ENCODE peak calls at places on chromosomes 7 and 10, in four cellular contexts. U, F, G and R are unnamed samples.

GRCh38 chr10:683448-684071 is 5.9 kb downstream of the DIP2C start:
- DNase-seq in G (no peak), U (no peak), F (no peak), R (no peak)

GRCh38 chr10:120402358-120402757 is 54.7 kb upstream of the PLPP4 start:
- DNase-seq in F (no peak), G (no peak), U (no peak), R (no peak)

GRCh38 chr7:27148031-27148775 is 629 bp upstream of the HOXA6 start:
- DNase-seq in F (no peak), G (no peak), U (no peak), R (no peak)

GRCh38 chr7:44959433-44959951 is 19.3 kb downstream of the MYO1G start:
- DNase-seq in G (no peak), F (no peak), U (no peak), R (peak; percentile 82)

GRCh38 chr7:148722340-148723165 is 23.9 kb downstream of the CUL1 start:
- DNase-seq in F (no peak), U (no peak), G (no peak), R (no peak)

GRCh38 chr10:126094537-126094936 is 198.2 kb downstream of the FANK1 start:
- DNase-seq in U (no peak), F (no peak), G (no peak), R (no peak)

GRCh38 chr7:2247141-2247985 is 5.3 kb downstream of the NUDT1 start:
- DNase-seq in F (no peak), G (peak; percentile 75), U (no peak), R (no peak)

GRCh38 chr7:102890292-102890970 is 22.4 kb upstream of the LRRC17 start:
- DNase-seq in G (no peak), F (no peak), U (no peak), R (no peak)

GRCh38 chr7:121102619-121103018 is 114.1 kb downstream of the CPED1 start:
- DNase-seq in U (peak; percentile 25), F (no peak), G (peak; percentile 36), R (peak; percentile 53)

GRCh38 chr10:53786236-53786635 is 1013.7 kb upstream of the MBL2 start:
- DNase-seq in G (peak; percentile 63), U (no peak), F (no peak), R (no peak)

GRCh38 chr7:92720604-92721350 is 115.6 kb downstream of the CDK6 start:
- DNase-seq in U (no peak), F (no peak), G (no peak), R (no peak)

GRCh38 chr10:52653510-52653909 is 119.1 kb downstream of the MBL2 start:
- DNase-seq in F (no peak), U (no peak), G (no peak), R (no peak)

GRCh38 chr10:855671-856070 is 75.8 kb downstream of the LARP4B start:
- DNase-seq in F (no peak), U (no peak), G (no peak), R (no peak)

GRCh38 chr7:40403664-40404476 is 269.1 kb downstream of the SUGCT start:
- DNase-seq in F (no peak), G (no peak), U (no peak), R (no peak)

GRCh38 chr10:129841071-129841470 is 123.0 kb downstream of the EBF3 start:
- DNase-seq in U (no peak), G (no peak), F (no peak), R (no peak)

GRCh38 chr7:117993377-117994003 is 120.2 kb upstream of the CTTNBP2 start:
- DNase-seq in G (peak; percentile 89), F (peak; percentile 45), U (peak; percentile 36), R (peak; percentile 50)

GRCh38 chr7:39530996-39531395 is 35.2 kb upstream of the YAE1 start:
- DNase-seq in G (no peak), F (no peak), U (no peak), R (no peak)

GRCh38 chr10:22435650-22436049 is 90.4 kb downstream of the SPAG6 start:
- DNase-seq in G (no peak), U (no peak), F (no peak), R (no peak)

GRCh38 chr7:129728875-129729467 is 117.5 kb downstream of the NRF1 start:
- DNase-seq in U (no peak), F (no peak), G (no peak), R (no peak)

GRCh38 chr7:98681951-98682350 is 64.9 kb downstream of the NPTX2 start:
- DNase-seq in G (no peak), U (no peak), F (no peak), R (no peak)

GRCh38 chr10:62794306-62794705 is 10.2 kb upstream of the ADO start:
- DNase-seq in U (no peak), G (no peak), F (no peak), R (no peak)

GRCh38 chr7:4706384-4707032 is 24.4 kb downstream of the FOXK1 start:
- DNase-seq in F (no peak), G (peak; percentile 58), U (no peak), R (no peak)

GRCh38 chr7:100568176-100568935 is 5.3 kb downstream of the SAP25 start:
- DNase-seq in U (no peak), F (no peak), G (peak; percentile 25), R (no peak)

GRCh38 chr7:126605056-126605455 is 647.7 kb downstream of the GRM8 start:
- DNase-seq in G (no peak), F (no peak), U (no peak), R (no peak)

GRCh38 chr7:134493091-134493490 is 34.2 kb upstream of the AKR1B1 start:
- DNase-seq in U (no peak), F (no peak), G (no peak), R (no peak)

GRCh38 chr7:87702326-87702725 is 74.1 kb downstream of the RUNDC3B start:
- DNase-seq in G (no peak), F (no peak), U (no peak), R (peak; percentile 83)

GRCh38 chr10:124053971-124054370 is 39.4 kb downstream of the CHST15 start:
- DNase-seq in G (no peak), F (no peak), U (no peak), R (no peak)

GRCh38 chr10:107913317-107914294 is 749.1 kb upstream of the SORCS1 start:
- DNase-seq in U (no peak), G (peak; percentile 43), F (peak; percentile 36), R (no peak)

GRCh38 chr10:62759599-62760175 is 44.8 kb upstream of the ADO start:
- DNase-seq in G (peak; percentile 31), U (no peak), F (no peak), R (peak; percentile 35)

GRCh38 chr10:73253226-73253557 is 748 bp upstream of the MRPS16 start:
- DNase-seq in G (no peak), F (no peak), U (no peak), R (peak; percentile 28)

GRCh38 chr10:62259998-62260397 is 8.6 kb downstream of the RTKN2 start:
- DNase-seq in F (no peak), G (no peak), U (no peak), R (no peak)

GRCh38 chr10:102675887-102676616 is 31.8 kb downstream of the TRIM8 start:
- DNase-seq in F (peak; percentile 40), G (no peak), U (no peak), R (peak; percentile 32)

DNA sequence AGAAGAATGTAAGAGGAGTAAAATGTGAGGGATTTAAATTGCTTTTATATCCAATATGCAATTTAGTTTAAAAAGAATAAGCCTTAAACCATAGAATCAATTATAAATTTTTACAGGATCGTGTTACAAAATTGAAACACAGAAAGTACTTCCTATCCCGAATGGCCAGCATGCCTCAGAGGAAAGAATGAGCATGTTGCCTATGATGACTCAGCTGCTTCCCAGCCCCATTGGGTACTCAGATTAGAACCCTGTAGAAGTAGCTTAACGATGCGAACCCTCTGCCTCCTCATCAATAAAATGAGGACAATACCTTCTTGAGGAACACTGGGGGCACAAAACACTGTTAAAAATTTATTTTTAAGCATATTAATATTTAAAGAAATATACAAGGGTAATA is 113.4 kb upstream of the CDK1 start:
- DNase-seq in F (no peak), G (no peak), U (no peak), R (no peak)
- H2BK12ac ChIP-seq in F (no peak overlapping the region), G (no peak overlapping the region), U (no peak overlapping the region), R (no peak overlapping the region)

GRCh38 chr10:131998845-131999681 is 17.3 kb upstream of the BNIP3 start:
- DNase-seq in U (no peak), F (no peak), G (no peak), R (no peak)

GRCh38 chr10:132002004-132002403 is 20.3 kb upstream of the BNIP3 start:
- DNase-seq in G (no peak), U (no peak), F (no peak), R (no peak)

GRCh38 chr10:132003286-132003924 is 21.7 kb upstream of the BNIP3 start:
- DNase-seq in F (no peak), U (no peak), G (no peak), R (no peak)

GRCh38 chr10:132004052-132004451 is 22.3 kb upstream of the BNIP3 start:
- DNase-seq in F (no peak), U (no peak), G (no peak), R (no peak)

GRCh38 chr10:132001238-132001977 is 19.7 kb upstream of the BNIP3 start:
- DNase-seq in U (no peak), F (no peak), G (peak; percentile 89), R (no peak)
- H3K4me2 ChIP-seq in U (no peak overlapping the region), F (no peak overlapping the region), G (no peak overlapping the region), R (no peak overlapping the region)

GRCh38 chr10:27437775-27438174 is 66.3 kb upstream of the RAB18 start:
- DNase-seq in U (no peak), G (no peak), F (no peak), R (no peak)

GRCh38 chr10:27440478-27440877 is 63.6 kb upstream of the RAB18 start:
- DNase-seq in U (no peak), F (no peak), G (no peak), R (peak; percentile 76)

GRCh38 chr10:27439101-27439500 is 65.0 kb upstream of the RAB18 start:
- DNase-seq in F (no peak), G (no peak), U (no peak), R (no peak)

GRCh38 chr10:27445070-27445469 is 59.0 kb upstream of the RAB18 start:
- DNase-seq in F (no peak), G (no peak), U (no peak), R (no peak)

GRCh38 chr10:27440021-27440420 is 64.1 kb upstream of the RAB18 start:
- DNase-seq in G (no peak), U (no peak), F (no peak), R (peak; percentile 44)
- H2BK12ac ChIP-seq in G (no peak overlapping the region), U (no peak overlapping the region), F (no peak overlapping the region), R (no peak overlapping the region)

GRCh38 chr10:89201345-89202032 is 5.6 kb downstream of the CH25H start:
- DNase-seq in F (no peak), G (no peak), U (no peak), R (no peak)
- H3K4me2 ChIP-seq in F (no peak overlapping the region), G (no peak overlapping the region), U (no peak overlapping the region), R (no peak overlapping the region)

DNA sequence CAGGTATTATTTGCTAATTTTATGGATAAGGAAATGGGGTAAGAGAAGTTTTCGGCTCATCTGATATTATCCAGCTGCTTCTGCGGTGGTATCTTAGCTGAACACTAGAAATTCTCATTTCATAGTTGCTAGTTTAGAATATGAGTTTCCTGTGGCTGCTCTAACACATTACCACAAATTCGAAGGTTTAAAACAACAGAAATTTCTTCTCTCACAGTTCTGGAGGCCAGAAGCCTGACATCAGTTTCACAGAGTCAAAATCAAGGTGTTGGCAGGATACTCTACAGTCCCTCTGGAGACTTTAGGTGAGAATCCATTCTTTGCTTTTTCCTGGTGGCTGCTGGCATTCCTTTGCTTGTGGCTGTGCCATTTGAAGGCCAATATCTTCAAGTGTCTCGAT is 205.9 kb downstream of the PTEN start:
- DNase-seq in F (no peak), U (no peak), G (no peak), R (no peak)
- H2BK12ac ChIP-seq in F (no peak overlapping the region), U (no peak overlapping the region), G (no peak overlapping the region), R (no peak overlapping the region)

GRCh38 chr7:65001291-65001814 is 5.1 kb downstream of the ERV3-1 start:
- DNase-seq in U (no peak), G (no peak), F (no peak), R (no peak)
- H3K4me2 ChIP-seq in U (no peak overlapping the region), G (no peak overlapping the region), F (no peak overlapping the region), R (no peak overlapping the region)